ENCODE peak calls at places on chromosomes 5 and 9, in nine cellular contexts. T is sigmoid colon, W is A549, K is ovary, X is H1, U is transverse colon, F is suprapubic skin, S is K562, C is SK-N-SH. E is an unnamed sample.

GRCh38 chr5:154285661-154286408 is 95.3 kb downstream of the GALNT10 start:
- DNase-seq in U (no peak), T (no peak), X (no peak), S (no peak), K (no peak), W (peak; percentile 50), C (no peak), F (no peak), E (no peak)

GRCh38 chr9:130117376-130117775 is 54.8 kb upstream of the NCS1 start:
- DNase-seq in C (no peak), K (no peak), X (no peak), F (no peak), S (no peak), U (no peak), W (no peak), T (no peak), E (no peak)

GRCh38 chr9:93825348-93826115 is 129.6 kb downstream of the BARX1 start:
- DNase-seq in C (peak; percentile 4), T (peak; percentile 34), K (no peak), X (no peak), U (no peak), S (peak; percentile 3), F (peak; percentile 24), W (no peak), E (no peak)

GRCh38 chr5:131953969-131954368 is 8.5 kb upstream of the MEIKIN start:
- DNase-seq in W (no peak), T (no peak), S (no peak), U (no peak), X (no peak), K (no peak), C (no peak), F (no peak), E (no peak)

GRCh38 chr9:12933957-12934356 is 159.1 kb downstream of the LURAP1L start:
- DNase-seq in U (no peak), W (no peak), C (no peak), X (peak; percentile 5), F (no peak), K (no peak), T (no peak), S (no peak), E (no peak)

GRCh38 chr9:89553451-89554020 is 51.3 kb upstream of the GADD45G start:
- DNase-seq in C (no peak), K (no peak), W (no peak), U (no peak), S (no peak), T (no peak), F (no peak), X (no peak), E (no peak)

GRCh38 chr9:77569335-77569734 is 78.8 kb downstream of the GNA14 start:
- DNase-seq in W (no peak), U (no peak), X (no peak), S (no peak), C (no peak), F (no peak), K (no peak), T (no peak), E (no peak)

GRCh38 chr5:151150484-151151262 is 6.9 kb downstream of the ANXA6 start:
- DNase-seq in T (peak; percentile 89), K (peak; percentile 79), W (no peak), F (no peak), U (peak; percentile 61), C (peak; percentile 42), X (no peak), S (no peak), E (peak; percentile 31)

GRCh38 chr5:144336619-144337018 is 165.9 kb downstream of the KCTD16 start:
- DNase-seq in K (no peak), C (no peak), T (no peak), U (no peak), F (no peak), W (no peak), X (no peak), S (no peak), E (no peak)

GRCh38 chr9:111150241-111150640 is 112.0 kb upstream of the LPAR1 start:
- DNase-seq in S (no peak), K (no peak), X (no peak), T (no peak), C (peak; percentile 19), F (no peak), U (no peak), W (no peak), E (no peak)
- TF ChIP-seq EP300 in S (no peak), K (no peak), X (no peak), T (no peak), C (no peak), F (no peak), U (no peak), W (no peak), E (no peak)

GRCh38 chr5:134387443-134387842 is 16.1 kb downstream of the UBE2B start:
- DNase-seq in W (no peak), F (no peak), T (no peak), K (no peak), S (no peak), U (no peak), X (no peak), C (no peak), E (no peak)

GRCh38 chr5:134394932-134395331 is 16.7 kb downstream of the CDKN2AIPNL start:
- DNase-seq in T (no peak), U (no peak), K (no peak), C (no peak), F (no peak), S (no peak), X (no peak), W (no peak), E (no peak)

GRCh38 chr5:134397196-134397595 is 14.5 kb downstream of the CDKN2AIPNL start:
- DNase-seq in C (no peak), K (no peak), F (no peak), X (no peak), W (no peak), T (no peak), U (no peak), S (no peak), E (no peak)

GRCh38 chr5:134396274-134396673 is 15.4 kb downstream of the CDKN2AIPNL start:
- DNase-seq in K (no peak), F (no peak), X (no peak), W (no peak), S (no peak), T (no peak), U (no peak), C (no peak), E (no peak)

DNA sequence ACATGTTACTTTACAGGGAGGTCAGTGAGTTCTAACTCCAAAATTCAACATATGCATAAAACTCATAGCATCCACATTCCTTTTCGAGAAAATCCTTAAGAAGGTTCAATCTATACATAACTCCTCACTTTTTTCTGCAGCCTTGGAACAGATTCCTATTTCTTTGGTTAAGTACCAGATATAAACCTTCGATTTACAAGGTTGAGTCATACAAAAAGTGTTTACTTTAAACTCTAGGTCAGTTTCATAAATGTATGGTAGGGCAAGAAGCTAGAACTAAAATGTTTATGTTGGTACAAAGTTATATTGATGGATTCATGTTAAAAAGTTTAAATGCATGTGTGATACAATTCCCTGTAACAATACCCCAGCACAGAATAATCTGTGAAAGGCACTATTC is 19.4 kb downstream of the CDKN2AIPNL start:
- DNase-seq in C (no peak), K (no peak), U (no peak), T (no peak), W (no peak), S (no peak), F (no peak), X (no peak), E (no peak)
- TF ChIP-seq EP300 in C (no peak), K (no peak), U (no peak), T (no peak), W (no peak), S (no peak), F (no peak), X (no peak), E (no peak)

GRCh38 chr9:137960496-137960895 is 82.9 kb downstream of the CACNA1B start:
- DNase-seq in C (no peak), W (no peak), T (no peak), S (peak; percentile 43), X (peak; percentile 17), U (no peak), F (no peak), K (no peak), E (peak; percentile 23)
- TF ChIP-seq EP300 in C (no peak), W (no peak), T (no peak), S (no peak), X (no peak), U (no peak), F (no peak), K (no peak), E (no peak)

DNA sequence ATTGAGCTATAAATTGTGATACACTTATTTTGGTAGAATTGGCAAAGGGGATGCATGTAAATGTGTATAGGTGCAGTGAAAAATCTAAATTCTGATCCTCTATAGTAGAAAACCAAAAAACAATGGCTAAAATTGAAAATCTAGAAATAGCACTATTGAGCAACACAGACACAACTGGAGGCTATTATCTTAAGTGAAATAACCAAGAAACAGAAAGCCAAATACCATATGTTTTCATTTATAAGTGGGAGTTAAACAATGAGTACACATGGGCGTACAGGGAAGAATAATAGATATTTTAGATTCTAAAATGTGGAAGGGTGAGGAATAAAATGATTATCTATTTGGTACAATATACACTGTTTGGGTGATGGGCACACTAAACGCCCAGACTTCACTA is 183.2 kb upstream of the TUSC1 start:
- DNase-seq in F (no peak), W (no peak), K (no peak), S (no peak), T (no peak), X (no peak), C (no peak), U (no peak), E (no peak)
- TF ChIP-seq EP300 in F (no peak), W (no peak), K (no peak), S (no peak), T (no peak), X (no peak), C (no peak), U (no peak), E (no peak)

DNA sequence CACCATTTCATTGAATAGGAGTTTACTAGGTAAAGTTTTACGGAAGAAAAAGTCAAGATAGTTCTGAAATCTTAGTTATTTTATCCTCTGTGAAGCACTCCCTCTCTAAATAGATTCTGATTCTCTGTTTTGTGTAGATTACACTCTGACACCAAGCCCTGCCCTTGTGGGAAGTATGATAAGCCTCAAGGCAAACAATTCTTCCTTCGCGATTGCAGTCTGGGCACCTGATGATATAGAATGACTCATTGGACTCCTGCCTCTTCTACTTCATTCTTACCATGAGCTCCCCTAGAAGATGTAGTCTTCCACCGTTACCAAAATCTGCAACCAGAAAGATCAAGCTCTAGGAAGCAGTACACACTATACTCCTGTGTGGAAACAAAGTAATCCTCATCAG is 626.9 kb upstream of the PTGER4 start:
- DNase-seq in T (no peak), W (peak; percentile 15), X (no peak), S (peak; percentile 22), U (peak; percentile 35), C (no peak), K (no peak), F (no peak), E (no peak)
- TF ChIP-seq EP300 in T (no peak), W (no peak), X (no peak), S (peak; percentile 24), U (no peak), C (no peak), K (no peak), F (no peak), E (no peak)

DNA sequence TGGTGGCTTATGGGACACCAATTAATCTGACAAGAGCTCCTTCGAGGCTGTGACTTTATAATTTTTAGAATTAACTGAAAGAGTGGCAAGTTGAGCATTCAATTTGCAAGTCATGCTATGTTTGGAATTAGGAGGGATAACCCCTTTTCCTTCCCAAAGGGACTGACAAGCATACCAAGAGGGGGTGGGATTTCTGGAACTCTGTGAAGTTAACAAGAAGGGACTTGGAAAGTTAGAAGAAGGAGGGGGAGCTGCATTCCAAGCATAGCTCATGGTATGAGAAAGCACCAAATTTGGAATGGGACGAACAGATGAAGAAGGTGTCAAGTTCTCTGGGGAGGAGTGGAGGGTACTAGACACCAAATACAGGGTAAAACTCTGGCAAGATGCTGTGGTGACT is 8.9 kb upstream of the PALM2AKAP2 start:
- DNase-seq in S (no peak), X (peak; percentile 63), C (no peak), U (no peak), T (no peak), K (no peak), W (no peak), F (no peak), E (no peak)
- TF ChIP-seq EP300 in S (no peak), X (no peak), C (peak; percentile 86), U (no peak), T (no peak), K (no peak), W (no peak), F (no peak), E (no peak)

E was measured in stomach.